ENCODE peak calls at places on chromosome 21, in four cellular contexts. H, X, Q and Y are unnamed samples.

GRCh38 chr21:26966360-26966977 is 419 bp downstream of the ADAMTS5 start:
- DNase-seq in H (no peak), X (no peak), Q (no peak), Y (no peak)

GRCh38 chr21:20301395-20301794 is 696.8 kb upstream of the NCAM2 start:
- DNase-seq in H (no peak), X (no peak), Q (no peak), Y (no peak)

GRCh38 chr21:21688877-21689276 is 690.7 kb downstream of the NCAM2 start:
- DNase-seq in H (no peak), X (peak), Q (peak), Y (peak)

GRCh38 chr21:28729887-28730286 is 262.8 kb downstream of the LTN1 start:
- DNase-seq in H (no peak), X (no peak), Q (no peak), Y (no peak)

GRCh38 chr21:32136546-32136945 is 142.3 kb downstream of the MIS18A start:
- DNase-seq in H (no peak), X (no peak), Q (no peak), Y (no peak)

GRCh38 chr21:29805110-29805509 is 134.7 kb downstream of the GRIK1 start:
- DNase-seq in H (no peak), X (no peak), Q (no peak), Y (no peak)

GRCh38 chr21:42655797-42656770 is 2.7 kb downstream of the PDE9A start:
- DNase-seq in H (no peak), X (no peak), Q (no peak), Y (peak)

GRCh38 chr21:22223385-22223784 is 1225.2 kb downstream of the NCAM2 start:
- DNase-seq in H (no peak), X (no peak), Q (no peak), Y (no peak)

GRCh38 chr21:28337319-28337718 is 655.4 kb downstream of the LTN1 start:
- DNase-seq in H (peak), X (no peak), Q (peak), Y (no peak)

GRCh38 chr21:25103500-25104207 is 503.6 kb downstream of the MRPL39 start:
- DNase-seq in H (no peak), X (no peak), Q (no peak), Y (no peak)

GRCh38 chr21:25107708-25108107 is 499.6 kb downstream of the MRPL39 start:
- DNase-seq in H (no peak), X (no peak), Q (no peak), Y (no peak)
- TF ChIP-seq FOXJ3 in H (no peak), X (no peak), Q (no peak), Y (no peak)

DNA sequence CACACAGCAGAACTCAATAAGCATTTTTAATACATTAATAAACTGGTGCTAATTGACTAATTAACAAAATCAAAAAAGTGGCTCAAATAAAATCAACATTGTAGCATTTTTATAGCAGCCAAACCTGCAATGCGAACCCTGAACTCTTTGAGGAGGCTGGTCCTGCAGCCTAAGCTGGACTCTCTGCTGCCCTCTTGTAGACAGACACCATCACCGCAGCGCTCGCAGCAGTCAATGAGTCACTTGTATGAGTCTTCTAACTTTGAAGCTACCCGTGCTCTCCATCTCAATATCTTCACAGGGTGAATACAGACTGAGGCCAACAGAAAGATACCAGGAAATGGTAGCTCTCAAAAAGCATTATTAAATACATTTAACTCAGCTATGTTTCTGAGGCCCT is 9.7 kb upstream of the KRTAP7-1 start:
- DNase-seq in H (peak), X (peak), Q (peak), Y (peak)
- TF ChIP-seq FOXJ3 in H (no peak), X (no peak), Q (no peak), Y (no peak)

DNA sequence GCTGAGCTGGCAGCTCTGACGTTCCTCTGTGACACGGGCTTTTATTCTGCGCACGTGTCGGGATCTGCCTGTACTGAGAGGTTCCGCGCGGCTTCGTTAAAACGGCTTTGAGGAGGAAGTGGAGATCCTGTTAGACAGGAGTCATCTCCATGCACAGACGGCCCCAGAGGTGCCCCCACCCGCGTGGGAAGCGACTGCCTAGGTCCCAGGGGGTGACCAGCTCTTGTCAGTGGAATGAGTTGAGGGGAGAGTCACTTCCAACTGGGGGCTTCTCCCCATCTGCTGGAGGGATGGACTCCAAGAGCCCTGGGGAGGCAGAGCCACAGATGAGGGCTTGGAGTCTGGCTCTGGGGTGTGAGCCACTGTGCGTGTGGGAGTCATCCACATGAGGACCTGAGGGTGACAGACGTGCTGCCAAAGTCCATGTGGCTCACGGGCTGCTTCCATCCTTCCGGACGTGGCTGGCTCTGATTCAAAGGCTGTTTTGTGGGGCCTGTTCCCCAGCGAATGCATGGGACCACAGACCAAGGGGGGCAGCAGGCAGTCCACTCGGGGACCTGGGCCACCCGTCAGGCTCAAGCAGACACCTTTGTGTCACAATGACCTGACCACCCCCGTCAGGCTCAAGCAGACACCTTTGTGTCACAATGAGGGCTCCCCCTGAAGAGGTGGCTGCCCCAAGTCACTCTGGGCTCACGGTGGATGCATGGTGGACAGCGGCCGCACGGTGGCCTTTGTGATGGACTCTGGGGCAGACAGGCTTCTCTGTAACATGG is 26.8 kb downstream of the PTTG1IP start:
- DNase-seq in H (peak), X (peak), Q (peak), Y (no peak)
- TF ChIP-seq FOXJ3 in H (no peak), X (no peak), Q (no peak), Y (no peak)

DNA sequence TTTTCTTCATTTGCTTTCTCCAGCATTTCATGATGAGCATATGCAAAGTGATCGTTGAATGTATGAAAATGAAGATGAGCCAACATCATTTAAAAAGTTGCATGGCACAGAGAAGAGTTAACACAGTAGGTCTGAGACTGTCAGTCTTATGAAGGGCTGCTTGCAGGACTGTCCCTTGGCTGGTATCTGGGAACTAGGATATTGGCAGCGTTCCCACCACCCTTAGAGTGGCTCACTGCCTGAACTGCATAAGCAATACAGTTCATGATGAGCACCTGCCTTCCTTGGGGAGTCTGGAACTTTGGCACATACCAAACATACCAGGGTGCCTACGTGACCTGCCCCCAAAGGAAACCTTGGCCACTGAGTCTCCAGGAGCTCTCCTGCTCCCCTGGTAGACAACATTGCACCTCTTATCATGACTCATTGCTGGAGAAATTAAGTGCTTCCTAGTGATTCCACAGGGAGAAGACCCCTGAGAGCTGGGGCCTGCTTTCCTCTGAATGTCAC is 161.8 kb downstream of the DSCAM start:
- DNase-seq in H (no peak), X (no peak), Q (no peak), Y (no peak)
- TF ChIP-seq FOXJ3 in H (no peak), X (no peak), Q (no peak), Y (no peak)

GRCh38 chr21:38269567-38269917 is 12.8 kb downstream of the KCNJ15 start:
- DNase-seq in H (no peak), X (no peak), Q (no peak), Y (no peak)
- TF ChIP-seq FOXJ3 in H (no peak), X (no peak), Q (no peak), Y (no peak)

GRCh38 chr21:33884361-33885157 is 31.0 kb downstream of the ATP5PO start:
- DNase-seq in H (no peak), X (no peak), Q (no peak), Y (no peak)
- TF ChIP-seq FOXJ3 in H (no peak), X (no peak), Q (no peak), Y (no peak)

DNA sequence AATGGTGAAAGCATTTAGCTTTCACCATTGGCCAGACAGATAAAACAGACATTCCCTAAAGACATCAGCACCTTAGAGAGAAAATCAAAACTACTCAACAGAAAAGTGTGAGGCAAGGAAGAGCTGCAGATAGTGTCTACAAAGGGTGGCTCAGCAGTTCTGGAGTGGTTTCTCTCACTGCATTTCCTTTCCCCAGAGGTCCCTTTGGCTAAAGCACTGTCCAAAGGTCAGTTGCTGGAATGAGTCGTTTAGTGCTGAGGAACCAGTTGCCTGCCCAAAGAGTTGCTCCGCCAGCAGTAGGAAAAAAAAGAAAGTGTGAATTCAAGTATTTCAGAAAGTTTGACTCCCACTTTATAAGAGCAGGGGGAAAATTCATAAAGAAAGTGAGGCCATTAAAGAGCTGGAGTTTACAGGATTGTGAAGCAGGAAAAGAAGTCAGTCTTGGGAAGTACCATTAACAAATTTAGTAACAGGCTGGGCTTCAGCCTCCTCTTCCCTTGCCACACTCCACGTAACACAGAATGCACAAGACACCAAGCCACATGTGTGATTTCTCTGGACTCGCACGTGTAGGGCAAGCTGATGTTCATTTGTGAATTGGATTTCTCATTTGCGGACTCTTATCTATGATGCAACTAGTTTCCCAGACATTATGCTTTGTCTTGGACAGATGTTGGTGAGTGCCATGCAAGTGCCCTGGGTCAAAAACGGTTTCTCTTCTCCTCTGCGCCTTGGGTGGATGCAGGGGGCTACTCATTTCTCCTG is 122.1 kb downstream of the RUNX1 start:
- DNase-seq in H (peak), X (no peak), Q (no peak), Y (no peak)
- TF ChIP-seq FOXJ3 in H (no peak), X (no peak), Q (no peak), Y (no peak)

DNA sequence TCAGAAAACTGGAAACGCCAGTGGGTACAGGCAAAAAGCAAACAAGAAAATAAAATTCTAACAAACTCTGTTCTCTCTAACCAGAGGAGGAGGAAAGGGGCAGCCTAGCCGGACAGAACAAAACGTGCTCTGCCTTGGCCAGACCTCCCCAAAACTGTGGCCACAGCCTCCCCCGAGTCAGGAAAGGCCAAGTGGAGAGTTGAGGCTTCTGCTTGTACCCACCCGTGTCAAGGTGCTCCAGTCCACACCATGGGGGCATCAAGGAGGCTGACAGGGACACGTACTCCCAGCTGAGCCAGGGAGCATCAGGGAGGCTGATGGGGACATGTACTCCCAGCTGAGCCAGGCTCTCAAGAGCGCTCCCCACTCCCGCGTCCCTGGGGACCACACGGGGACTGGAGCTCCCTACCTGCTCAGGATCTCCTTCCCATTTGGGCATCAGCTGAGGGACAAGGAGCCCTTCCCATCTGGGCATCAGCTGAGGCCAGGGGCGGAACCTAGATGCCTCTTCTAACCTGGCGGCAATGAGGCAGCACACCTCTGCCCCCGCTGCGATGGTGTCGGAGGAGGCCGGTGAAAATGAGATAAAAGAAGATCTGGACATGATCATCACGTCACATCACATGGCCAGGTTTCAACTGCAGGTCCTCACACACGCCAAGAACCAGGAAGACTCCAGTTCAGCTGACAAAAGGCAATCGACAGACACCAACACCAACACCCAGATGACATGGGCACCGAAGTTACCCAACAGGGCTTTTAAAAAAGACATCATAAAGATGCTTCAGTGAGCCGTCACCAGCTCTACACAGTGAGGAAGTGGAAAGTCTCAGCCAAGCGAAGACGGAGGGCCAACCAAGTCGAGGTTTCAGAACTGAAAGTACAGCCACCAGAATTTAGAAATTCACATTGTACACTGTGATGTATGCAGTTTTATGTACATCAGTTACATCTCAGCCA is 154.6 kb upstream of the COL6A1 start:
- DNase-seq in H (no peak), X (no peak), Q (no peak), Y (no peak)
- TF ChIP-seq FOXJ3 in H (no peak), X (no peak), Q (no peak), Y (no peak)

DNA sequence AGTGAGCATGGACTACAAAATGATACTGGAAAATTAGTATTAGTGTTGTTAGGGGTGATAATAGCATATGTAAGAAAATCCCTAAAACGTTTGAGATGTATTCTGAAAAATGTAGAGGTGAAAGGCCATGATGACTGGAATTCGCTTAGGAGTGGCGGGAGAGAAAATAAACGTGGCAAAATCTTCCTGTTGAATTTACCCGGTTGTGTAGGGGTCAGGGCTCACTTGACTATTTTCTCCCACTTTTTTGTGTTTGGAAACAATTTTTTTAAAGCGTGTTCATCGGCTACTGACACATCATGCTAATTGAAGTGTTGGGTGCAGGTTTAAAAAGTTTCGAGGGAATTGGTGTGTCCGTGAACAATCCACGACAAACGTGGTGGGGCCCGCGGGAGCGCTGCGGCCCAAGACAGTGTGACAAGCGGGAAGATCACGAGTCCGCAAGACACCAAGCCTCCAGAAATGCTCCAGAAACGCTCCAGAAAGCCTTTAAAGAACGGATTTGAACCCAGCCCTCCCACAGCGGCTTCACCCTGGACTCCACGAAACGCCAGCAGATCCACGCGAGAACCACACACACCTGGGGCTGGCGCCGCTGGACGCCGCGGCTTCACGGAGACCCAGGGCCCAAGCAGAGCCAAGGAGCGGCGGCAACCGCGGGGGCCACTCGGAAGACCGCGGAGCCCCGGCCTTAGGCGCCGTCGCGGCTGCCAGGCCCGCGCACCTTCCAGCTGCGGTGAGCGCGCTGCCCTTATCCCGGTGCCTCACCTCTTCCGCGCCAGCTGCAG is 573 bp downstream of the PSMG1 start:
- DNase-seq in H (no peak), X (no peak), Q (no peak), Y (no peak)
- TF ChIP-seq FOXJ3 in H (no peak), X (no peak), Q (no peak), Y (no peak)

DNA sequence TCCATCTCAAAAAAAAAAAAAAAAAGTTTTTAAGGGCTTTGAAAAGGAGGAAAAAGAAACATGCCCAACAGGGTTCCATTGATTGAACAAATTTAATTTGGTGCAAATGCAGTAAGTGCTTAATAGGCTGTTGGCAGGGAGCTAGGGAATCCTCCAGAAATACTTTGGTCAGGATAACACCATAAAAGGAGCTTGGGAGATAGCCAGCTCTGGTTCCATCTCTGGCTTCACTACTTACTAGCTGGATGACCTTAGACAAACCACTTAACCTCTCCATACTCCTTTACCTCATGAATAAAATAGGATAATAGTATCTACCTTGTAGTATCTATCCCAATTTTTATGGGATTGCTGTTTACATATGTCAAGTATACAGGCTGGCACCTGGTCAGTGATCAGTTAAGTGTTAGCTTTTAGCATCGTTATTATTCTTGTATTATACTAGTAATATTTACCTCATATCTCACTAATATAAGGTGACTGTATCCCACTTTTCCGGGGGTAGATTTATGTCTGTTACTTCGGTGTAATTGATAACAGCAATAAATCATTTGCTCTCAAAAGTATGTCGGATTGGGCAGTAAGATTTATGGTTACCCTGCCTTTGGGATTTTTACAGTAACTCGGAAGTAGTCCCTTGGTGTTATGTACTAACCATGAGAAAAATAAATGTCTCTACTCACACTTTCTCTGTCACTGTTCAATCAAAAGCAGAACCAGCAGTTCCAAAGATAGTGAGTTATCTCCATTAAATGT is 36.4 kb downstream of the BTG3 start:
- DNase-seq in H (no peak), X (no peak), Q (peak), Y (no peak)
- TF ChIP-seq FOXJ3 in H (no peak), X (no peak), Q (no peak), Y (no peak)